ENCODE peak calls at places on chromosomes 13 and 19, in four cellular contexts. One of them, this sample, is unnamed.

GRCh38 chr13:113739527-113740285 is 19.3 kb upstream of the TMEM255B start:
- DNase-seq in transverse colon: no peak
- DNase-seq in AG09319: no peak
- DNase-seq in fibroblast of the aortic adventitia: no peak
- DNase-seq in this sample: peak; percentile 69

GRCh38 chr13:20461481-20461859 is 64.2 kb downstream of the CRYL1 start:
- DNase-seq in transverse colon: no peak
- DNase-seq in AG09319: no peak
- DNase-seq in fibroblast of the aortic adventitia: peak; percentile 21
- DNase-seq in this sample: no peak

GRCh38 chr13:77513719-77514335 is 21.7 kb upstream of the SCEL start:
- DNase-seq in transverse colon: no peak
- DNase-seq in AG09319: no peak
- DNase-seq in fibroblast of the aortic adventitia: no peak
- DNase-seq in this sample: no peak

GRCh38 chr19:58474997-58475713 is 997 bp upstream of the ZNF446 start:
- DNase-seq in transverse colon: no peak
- DNase-seq in AG09319: no peak
- DNase-seq in fibroblast of the aortic adventitia: no peak
- DNase-seq in this sample: no peak

GRCh38 chr19:5519076-5519475 is 48.7 kb downstream of the TINCR start:
- DNase-seq in transverse colon: no peak
- DNase-seq in AG09319: no peak
- DNase-seq in fibroblast of the aortic adventitia: no peak
- DNase-seq in this sample: no peak

GRCh38 chr13:94776956-94777355 is 64.6 kb upstream of the SOX21 start:
- DNase-seq in transverse colon: no peak
- DNase-seq in AG09319: no peak
- DNase-seq in fibroblast of the aortic adventitia: peak; percentile 5
- DNase-seq in this sample: no peak

GRCh38 chr13:41059466-41059865 is 1.8 kb upstream of the WBP4 start:
- DNase-seq in transverse colon: no peak
- DNase-seq in AG09319: no peak
- DNase-seq in fibroblast of the aortic adventitia: peak; percentile 28
- DNase-seq in this sample: no peak

GRCh38 chr13:111247552-111247951 is 72.9 kb upstream of the TEX29 start:
- DNase-seq in transverse colon: peak; percentile 13
- DNase-seq in AG09319: no peak
- DNase-seq in fibroblast of the aortic adventitia: no peak
- DNase-seq in this sample: no peak

GRCh38 chr19:7806234-7806633 is 23.8 kb upstream of the EVI5L start:
- DNase-seq in transverse colon: no peak
- DNase-seq in AG09319: no peak
- DNase-seq in fibroblast of the aortic adventitia: no peak
- DNase-seq in this sample: no peak

GRCh38 chr19:40775632-40776022 is 306 bp downstream of the MIA start:
- DNase-seq in transverse colon: no peak
- DNase-seq in AG09319: no peak
- DNase-seq in fibroblast of the aortic adventitia: no peak
- DNase-seq in this sample: no peak

GRCh38 chr13:62357887-62358645 is 942.4 kb upstream of the PCDH20 start:
- DNase-seq in transverse colon: no peak
- DNase-seq in AG09319: peak; percentile 2
- DNase-seq in fibroblast of the aortic adventitia: no peak
- DNase-seq in this sample: no peak

GRCh38 chr13:112838038-112838965 is 130.7 kb upstream of the MCF2L start:
- DNase-seq in transverse colon: no peak
- DNase-seq in AG09319: no peak
- DNase-seq in fibroblast of the aortic adventitia: no peak
- DNase-seq in this sample: no peak

GRCh38 chr19:8004723-8005513 is 523 bp downstream of the ELAVL1 start:
- DNase-seq in transverse colon: no peak
- DNase-seq in AG09319: no peak
- DNase-seq in fibroblast of the aortic adventitia: peak; percentile 24
- DNase-seq in this sample: no peak

GRCh38 chr19:1070931-1071791 is 4.2 kb downstream of the ARHGAP45 start:
- DNase-seq in transverse colon: no peak
- DNase-seq in AG09319: no peak
- DNase-seq in fibroblast of the aortic adventitia: no peak
- DNase-seq in this sample: no peak

GRCh38 chr19:46373573-46374359 is 26.9 kb downstream of the PPP5C start:
- DNase-seq in transverse colon: peak; percentile 94
- DNase-seq in AG09319: no peak
- DNase-seq in fibroblast of the aortic adventitia: peak; percentile 28
- DNase-seq in this sample: no peak

GRCh38 chr13:24008679-24009078 is 111.4 kb upstream of the C1QTNF9B start:
- DNase-seq in transverse colon: no peak
- DNase-seq in AG09319: no peak
- DNase-seq in fibroblast of the aortic adventitia: peak; percentile 18
- DNase-seq in this sample: no peak

GRCh38 chr13:24016046-24016445 is 118.7 kb upstream of the C1QTNF9B start:
- DNase-seq in transverse colon: no peak
- DNase-seq in AG09319: no peak
- DNase-seq in fibroblast of the aortic adventitia: no peak
- DNase-seq in this sample: no peak

GRCh38 chr13:24011266-24011665 is 114.0 kb upstream of the C1QTNF9B start:
- DNase-seq in transverse colon: no peak
- DNase-seq in AG09319: no peak
- DNase-seq in fibroblast of the aortic adventitia: no peak
- DNase-seq in this sample: no peak

GRCh38 chr13:24013189-24013588 is 115.9 kb upstream of the C1QTNF9B start:
- DNase-seq in transverse colon: no peak
- DNase-seq in AG09319: no peak
- DNase-seq in fibroblast of the aortic adventitia: no peak
- DNase-seq in this sample: no peak

DNA sequence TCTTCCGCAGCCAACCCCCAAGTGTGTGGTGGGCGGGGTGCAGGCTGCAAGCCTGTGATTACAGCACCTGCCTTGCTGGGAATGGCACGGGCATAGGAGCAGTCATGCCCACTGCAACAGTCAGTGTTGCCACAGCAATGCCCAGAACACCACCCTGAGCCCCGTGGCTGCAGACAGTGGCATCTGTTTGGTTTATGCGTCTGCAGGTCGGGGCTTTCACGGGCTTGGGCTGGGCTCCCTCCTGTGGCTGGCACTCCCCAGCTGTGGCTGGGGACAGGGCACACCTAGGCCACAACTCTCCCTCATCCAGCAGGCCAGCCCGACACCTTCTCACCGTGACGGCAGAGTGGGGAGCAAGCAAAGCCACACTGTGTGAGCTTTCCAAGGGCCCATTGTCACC is 115.3 kb upstream of the C1QTNF9B start:
- DNase-seq in transverse colon: no peak
- DNase-seq in AG09319: no peak
- DNase-seq in fibroblast of the aortic adventitia: no peak
- DNase-seq in this sample: no peak
- TF ChIP-seq CTCF in transverse colon: no peak
- TF ChIP-seq CTCF in AG09319: no peak
- TF ChIP-seq CTCF in fibroblast of the aortic adventitia: no peak
- TF ChIP-seq CTCF in this sample: no peak

DNA sequence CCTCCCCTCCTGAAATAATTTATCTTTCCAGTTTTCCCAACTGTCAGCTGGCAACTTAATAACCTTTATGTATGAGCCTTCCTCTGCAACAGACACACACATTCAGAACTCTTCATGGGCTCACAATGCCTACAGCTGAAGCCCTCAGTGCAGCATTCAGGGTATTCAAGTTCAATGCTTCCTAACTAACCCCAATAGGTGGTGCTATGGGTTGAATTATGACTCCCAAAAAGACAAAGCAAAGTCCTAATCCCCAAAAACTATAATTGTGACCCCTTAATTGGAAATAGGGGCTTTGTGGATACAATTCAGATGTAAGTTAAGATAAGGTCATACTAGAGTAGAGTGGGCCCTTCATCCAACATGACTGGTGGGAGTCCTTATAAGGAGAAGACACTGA is 202.2 kb downstream of the SUCLA2 start:
- DNase-seq in transverse colon: no peak
- DNase-seq in AG09319: no peak
- DNase-seq in fibroblast of the aortic adventitia: peak; percentile 27
- DNase-seq in this sample: no peak
- TF ChIP-seq CTCF in transverse colon: no peak
- TF ChIP-seq CTCF in AG09319: peak; percentile 44
- TF ChIP-seq CTCF in fibroblast of the aortic adventitia: peak; percentile 23
- TF ChIP-seq CTCF in this sample: no peak

DNA sequence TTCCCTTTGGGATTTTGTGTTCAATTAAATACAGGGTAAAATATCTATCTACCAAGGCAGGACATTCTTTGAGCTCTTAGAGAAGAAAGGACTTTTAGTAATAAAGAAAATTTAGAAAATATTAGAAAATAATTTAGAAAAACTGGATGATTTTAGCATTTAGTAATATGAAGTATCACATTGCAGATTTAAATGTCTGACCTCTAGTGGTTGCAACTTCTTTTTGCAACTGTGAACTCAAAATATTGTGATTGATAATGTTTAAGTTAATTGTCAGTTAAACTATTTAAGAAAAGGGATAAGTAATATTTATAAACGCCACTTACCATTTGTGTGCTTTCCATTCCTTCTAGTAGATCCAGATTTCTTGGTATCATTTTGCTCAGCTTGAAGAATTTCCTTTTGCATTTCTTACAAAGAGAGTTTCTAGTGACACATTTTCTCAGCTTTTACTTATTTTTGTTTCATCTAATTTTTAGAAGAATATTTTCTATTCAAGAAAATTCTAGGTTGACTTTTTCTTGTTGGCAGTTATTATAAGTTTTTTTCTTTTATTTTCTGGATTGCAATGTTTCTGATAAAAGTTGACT is 10.3 kb upstream of the POSTN start:
- DNase-seq in transverse colon: no peak
- DNase-seq in AG09319: no peak
- DNase-seq in fibroblast of the aortic adventitia: no peak
- DNase-seq in this sample: no peak
- TF ChIP-seq CTCF in transverse colon: peak; percentile 27
- TF ChIP-seq CTCF in AG09319: peak; percentile 52
- TF ChIP-seq CTCF in fibroblast of the aortic adventitia: peak; percentile 55
- TF ChIP-seq CTCF in this sample: peak; percentile 25

GRCh38 chr19:2724148-2724557 is 3.0 kb upstream of the DIRAS1 start:
- DNase-seq in transverse colon: no peak
- DNase-seq in AG09319: no peak
- DNase-seq in fibroblast of the aortic adventitia: no peak
- DNase-seq in this sample: no peak
- TF ChIP-seq CTCF in transverse colon: no peak
- TF ChIP-seq CTCF in AG09319: no peak
- TF ChIP-seq CTCF in fibroblast of the aortic adventitia: no peak
- TF ChIP-seq CTCF in this sample: no peak

GRCh38 chr13:50644081-50644871 is 199.2 kb downstream of the DLEU7 start:
- DNase-seq in transverse colon: no peak
- DNase-seq in AG09319: no peak
- DNase-seq in fibroblast of the aortic adventitia: no peak
- DNase-seq in this sample: no peak
- TF ChIP-seq CTCF in transverse colon: no peak
- TF ChIP-seq CTCF in AG09319: no peak
- TF ChIP-seq CTCF in fibroblast of the aortic adventitia: no peak
- TF ChIP-seq CTCF in this sample: no peak

DNA sequence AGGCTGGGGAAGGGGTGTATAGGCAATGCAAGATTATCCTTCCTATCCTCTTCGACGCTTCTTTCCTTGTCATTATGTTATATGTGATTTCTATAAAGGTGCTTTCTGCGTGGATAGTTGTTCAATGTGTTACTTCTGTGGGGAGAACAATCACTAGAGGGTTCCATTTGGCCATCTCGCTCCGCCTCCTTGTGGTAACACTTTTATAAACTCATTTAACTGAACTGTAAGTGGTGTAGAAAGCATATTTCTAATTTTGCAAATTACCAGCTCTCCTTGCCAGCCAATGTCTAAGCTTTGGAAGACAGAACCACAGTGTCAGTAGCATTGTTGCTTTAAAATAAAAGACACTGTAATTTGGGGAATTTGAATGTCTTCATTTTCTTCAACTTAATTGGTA is 1093.7 kb upstream of the MIR17HG start:
- DNase-seq in transverse colon: no peak
- DNase-seq in AG09319: no peak
- DNase-seq in fibroblast of the aortic adventitia: no peak
- DNase-seq in this sample: no peak
- TF ChIP-seq CTCF in transverse colon: no peak
- TF ChIP-seq CTCF in AG09319: no peak
- TF ChIP-seq CTCF in fibroblast of the aortic adventitia: no peak
- TF ChIP-seq CTCF in this sample: no peak

GRCh38 chr19:18776288-18776594 is 14.9 kb downstream of the COMP start:
- DNase-seq in transverse colon: no peak
- DNase-seq in AG09319: no peak
- DNase-seq in fibroblast of the aortic adventitia: peak; percentile 52
- DNase-seq in this sample: no peak
- TF ChIP-seq CTCF in transverse colon: no peak
- TF ChIP-seq CTCF in AG09319: peak; percentile 47
- TF ChIP-seq CTCF in fibroblast of the aortic adventitia: peak; percentile 45
- TF ChIP-seq CTCF in this sample: peak; percentile 3

GRCh38 chr19:16259385-16260159 is 61.9 kb downstream of the AP1M1 start:
- DNase-seq in transverse colon: peak; percentile 68
- DNase-seq in AG09319: no peak
- DNase-seq in fibroblast of the aortic adventitia: no peak
- DNase-seq in this sample: no peak
- TF ChIP-seq CTCF in transverse colon: no peak
- TF ChIP-seq CTCF in AG09319: no peak
- TF ChIP-seq CTCF in fibroblast of the aortic adventitia: no peak
- TF ChIP-seq CTCF in this sample: no peak

DNA sequence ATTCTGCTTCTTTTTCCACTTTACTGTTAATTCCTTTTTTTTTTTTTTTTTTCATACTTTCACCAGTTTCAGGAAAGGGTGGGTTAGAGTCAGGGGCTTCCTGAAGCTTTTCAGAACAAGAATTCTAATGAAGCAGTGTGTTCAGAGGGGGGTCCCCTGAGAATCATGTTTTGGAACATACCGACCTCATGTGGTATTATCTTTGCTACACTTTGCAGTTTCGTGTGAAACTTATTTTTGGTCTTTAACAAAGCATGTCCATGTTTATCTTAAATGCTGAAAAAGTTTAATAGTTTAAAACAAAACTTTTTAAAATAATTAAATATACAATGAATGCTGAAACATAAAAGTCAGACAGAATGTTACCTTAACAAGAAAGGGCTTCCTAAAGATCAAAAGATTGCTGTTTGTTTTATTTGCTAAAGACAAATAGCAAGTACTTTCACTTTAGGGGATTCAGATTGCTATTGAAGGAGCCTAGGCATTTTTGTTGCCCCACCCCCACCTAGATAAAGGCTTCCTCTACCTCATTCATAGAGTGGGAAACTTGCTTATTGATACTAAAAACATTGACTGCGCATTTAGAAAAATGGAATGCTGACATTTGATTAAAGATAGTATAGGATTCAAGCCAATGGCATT is 21.1 kb upstream of the POMP start:
- DNase-seq in transverse colon: no peak
- DNase-seq in AG09319: no peak
- DNase-seq in fibroblast of the aortic adventitia: no peak
- DNase-seq in this sample: no peak
- TF ChIP-seq CTCF in transverse colon: no peak
- TF ChIP-seq CTCF in AG09319: no peak
- TF ChIP-seq CTCF in fibroblast of the aortic adventitia: no peak
- TF ChIP-seq CTCF in this sample: no peak